ENCODE peak calls at places on chromosomes 16 and 17, in four cellular contexts. B is trophoblast cell; L is stimulated activated CD4-positive, alpha-beta T cell treated with anti-CD3 and anti-CD28 coated beads, Interleukin-1b, Interleukin-23, amount 100 ng/mL, for 24 hours; U is CD4-positive, alpha-beta memory T cell. K is an unnamed sample.

GRCh38 chr17:48613862-48614694 is 1.0 kb downstream of the HOXB8 start:
- DNase-seq in L (no peak), B (no peak), U (no peak), K (peak)

GRCh38 chr16:56252835-56253234 is 61.5 kb downstream of the GNAO1 start:
- DNase-seq in L (no peak), B (no peak), U (no peak), K (peak)

GRCh38 chr17:17445925-17446665 is 30.7 kb upstream of the MED9 start:
- DNase-seq in L (no peak), U (no peak), B (no peak), K (no peak)

GRCh38 chr17:8838551-8839095 is 28.9 kb downstream of the PIK3R6 start:
- DNase-seq in L (no peak), B (no peak), U (no peak), K (no peak)

GRCh38 chr16:56237451-56237930 is 46.2 kb downstream of the GNAO1 start:
- DNase-seq in L (no peak), B (no peak), U (no peak), K (no peak)

GRCh38 chr17:80832266-80832676 is 159.4 kb upstream of the CHMP6 start:
- DNase-seq in B (no peak), L (no peak), U (peak), K (peak)

GRCh38 chr16:8733849-8734540 is 59.6 kb downstream of the ABAT start:
- DNase-seq in B (no peak), L (no peak), U (no peak), K (no peak)

GRCh38 chr16:21684199-21684598 is 20.4 kb downstream of the OTOA start:
- DNase-seq in B (no peak), U (no peak), L (no peak), K (peak)

GRCh38 chr17:83067071-83067717 is 12.2 kb upstream of the METRNL start:
- DNase-seq in L (no peak), U (peak), B (no peak), K (peak)

GRCh38 chr16:20937736-20938135 is 37.2 kb downstream of the LYRM1 start:
- DNase-seq in B (no peak), L (no peak), U (no peak), K (no peak)

GRCh38 chr17:73748521-73748920 is 104.3 kb upstream of the SDK2 start:
- DNase-seq in L (no peak), B (no peak), U (no peak), K (no peak)

GRCh38 chr17:6470751-6471521 is 26.7 kb downstream of the PIMREG start:
- DNase-seq in L (no peak), U (no peak), B (no peak), K (no peak)

GRCh38 chr17:36885161-36885735 is 52.0 kb upstream of the LHX1 start:
- DNase-seq in U (no peak), B (no peak), L (no peak), K (no peak)

GRCh38 chr16:86934581-86935322 is 356.4 kb downstream of the FOXL1 start:
- DNase-seq in L (no peak), U (no peak), B (no peak), K (no peak)

GRCh38 chr17:20092292-20092867 is 83.2 kb downstream of the SPECC1 start:
- DNase-seq in U (no peak), L (no peak), B (no peak), K (no peak)

K was measured in BE2C.